ENCODE peak calls at places on chromosomes 4 and X, in seven cellular contexts. One of them, this sample, is unnamed.
A peak's percentile ranks its signal among the peaks of the same experiment; 100 is the strongest.

GRCh38 chr4:148444296-148445070 is 2.3 kb upstream of the NR3C2 start:
- DNase-seq in HCT116: no peak
- DNase-seq in stomach: peak; percentile 42
- DNase-seq in HepG2: no peak
- DNase-seq in prostate gland: peak; percentile 6
- DNase-seq in spleen: peak; percentile 91
- DNase-seq in sigmoid colon: peak; percentile 71
- DNase-seq in this sample: peak; percentile 24

GRCh38 chr4:137213372-137214173 is 318.7 kb downstream of the PCDH18 start:
- DNase-seq in HCT116: no peak
- DNase-seq in stomach: no peak
- DNase-seq in HepG2: no peak
- DNase-seq in prostate gland: no peak
- DNase-seq in spleen: no peak
- DNase-seq in sigmoid colon: no peak
- DNase-seq in this sample: no peak

GRCh38 chr4:40170588-40170987 is 26.2 kb upstream of the RHOH start:
- DNase-seq in HCT116: no peak
- DNase-seq in stomach: no peak
- DNase-seq in HepG2: no peak
- DNase-seq in prostate gland: no peak
- DNase-seq in spleen: no peak
- DNase-seq in sigmoid colon: no peak
- DNase-seq in this sample: no peak

GRCh38 chr4:47383829-47384427 is 79.6 kb downstream of the COMMD8 start:
- DNase-seq in HCT116: peak; percentile 10
- DNase-seq in stomach: no peak
- DNase-seq in HepG2: peak; percentile 7
- DNase-seq in prostate gland: no peak
- DNase-seq in spleen: no peak
- DNase-seq in sigmoid colon: no peak
- DNase-seq in this sample: no peak

GRCh38 chrX:15055146-15055930 is 182.1 kb downstream of the MOSPD2 start:
- DNase-seq in HCT116: no peak
- DNase-seq in stomach: no peak
- DNase-seq in HepG2: no peak
- DNase-seq in prostate gland: no peak
- DNase-seq in spleen: no peak
- DNase-seq in sigmoid colon: no peak
- DNase-seq in this sample: no peak

GRCh38 chr4:6343950-6344408 is 74.3 kb downstream of the WFS1 start:
- DNase-seq in HCT116: peak; percentile 79
- DNase-seq in stomach: peak; percentile 65
- DNase-seq in HepG2: peak; percentile 54
- DNase-seq in prostate gland: no peak
- DNase-seq in spleen: peak; percentile 59
- DNase-seq in sigmoid colon: no peak
- DNase-seq in this sample: no peak

GRCh38 chrX:38871129-38872029 is 70.1 kb downstream of the MID1IP1 start:
- DNase-seq in HCT116: no peak
- DNase-seq in stomach: no peak
- DNase-seq in HepG2: no peak
- DNase-seq in prostate gland: no peak
- DNase-seq in spleen: no peak
- DNase-seq in sigmoid colon: no peak
- DNase-seq in this sample: no peak

GRCh38 chr4:96305030-96305429 is 465.1 kb downstream of the PDHA2 start:
- DNase-seq in HCT116: no peak
- DNase-seq in stomach: no peak
- DNase-seq in HepG2: no peak
- DNase-seq in prostate gland: no peak
- DNase-seq in spleen: no peak
- DNase-seq in sigmoid colon: no peak
- DNase-seq in this sample: no peak

GRCh38 chrX:43718081-43718480 is 62.0 kb downstream of the MAOA start:
- DNase-seq in HCT116: no peak
- DNase-seq in stomach: no peak
- DNase-seq in HepG2: no peak
- DNase-seq in prostate gland: no peak
- DNase-seq in spleen: no peak
- DNase-seq in sigmoid colon: no peak
- DNase-seq in this sample: no peak

GRCh38 chrX:129772796-129773431 is 6.8 kb upstream of the SASH3 start:
- DNase-seq in HCT116: no peak
- DNase-seq in stomach: peak; percentile 49
- DNase-seq in HepG2: no peak
- DNase-seq in prostate gland: no peak
- DNase-seq in spleen: peak; percentile 96
- DNase-seq in sigmoid colon: peak; percentile 78
- DNase-seq in this sample: no peak

GRCh38 chr4:164177186-164177585 is 576.7 kb upstream of the SMIM31 start:
- DNase-seq in HCT116: no peak
- DNase-seq in stomach: no peak
- DNase-seq in HepG2: no peak
- DNase-seq in prostate gland: no peak
- DNase-seq in spleen: no peak
- DNase-seq in sigmoid colon: no peak
- DNase-seq in this sample: no peak

GRCh38 chr4:53688186-53688790 is 97.0 kb upstream of the LNX1 start:
- DNase-seq in HCT116: no peak
- DNase-seq in stomach: no peak
- DNase-seq in HepG2: no peak
- DNase-seq in prostate gland: no peak
- DNase-seq in spleen: no peak
- DNase-seq in sigmoid colon: no peak
- DNase-seq in this sample: no peak

GRCh38 chr4:24328300-24328699 is 256.1 kb downstream of the DHX15 start:
- DNase-seq in HCT116: no peak
- DNase-seq in stomach: no peak
- DNase-seq in HepG2: no peak
- DNase-seq in prostate gland: no peak
- DNase-seq in spleen: no peak
- DNase-seq in sigmoid colon: no peak
- DNase-seq in this sample: no peak

GRCh38 chrX:130393451-130394074 is 8.1 kb upstream of the GPR119 start:
- DNase-seq in HCT116: peak; percentile 18
- DNase-seq in stomach: peak; percentile 56
- DNase-seq in HepG2: peak; percentile 12
- DNase-seq in prostate gland: peak; percentile 13
- DNase-seq in spleen: no peak
- DNase-seq in sigmoid colon: no peak
- DNase-seq in this sample: peak; percentile 52

GRCh38 chr4:183797041-183797444 is 108.1 kb upstream of the STOX2 start:
- DNase-seq in HCT116: no peak
- DNase-seq in stomach: peak; percentile 34
- DNase-seq in HepG2: no peak
- DNase-seq in prostate gland: peak; percentile 43
- DNase-seq in spleen: peak; percentile 79
- DNase-seq in sigmoid colon: no peak
- DNase-seq in this sample: no peak

GRCh38 chrX:108437789-108438623 is at the start of gene COL4A6:
- DNase-seq in HCT116: no peak
- DNase-seq in stomach: no peak
- DNase-seq in HepG2: peak; percentile 23
- DNase-seq in prostate gland: peak; percentile 42
- DNase-seq in spleen: no peak
- DNase-seq in sigmoid colon: no peak
- DNase-seq in this sample: no peak

GRCh38 chr4:130361616-130362015 is 1265.7 kb downstream of the C4orf33 start:
- DNase-seq in HCT116: no peak
- DNase-seq in stomach: no peak
- DNase-seq in HepG2: no peak
- DNase-seq in prostate gland: no peak
- DNase-seq in spleen: no peak
- DNase-seq in sigmoid colon: no peak
- DNase-seq in this sample: no peak

GRCh38 chr4:130359537-130359936 is 1263.6 kb downstream of the C4orf33 start:
- DNase-seq in HCT116: peak; percentile 6
- DNase-seq in stomach: no peak
- DNase-seq in HepG2: peak; percentile 1
- DNase-seq in prostate gland: no peak
- DNase-seq in spleen: no peak
- DNase-seq in sigmoid colon: no peak
- DNase-seq in this sample: no peak

GRCh38 chr4:130356873-130357272 is 1260.9 kb downstream of the C4orf33 start:
- DNase-seq in HCT116: no peak
- DNase-seq in stomach: no peak
- DNase-seq in HepG2: no peak
- DNase-seq in prostate gland: no peak
- DNase-seq in spleen: no peak
- DNase-seq in sigmoid colon: no peak
- DNase-seq in this sample: no peak
- TF ChIP-seq POLR2AphosphoS5 in HCT116: no peak
- TF ChIP-seq POLR2AphosphoS5 in stomach: no peak
- TF ChIP-seq POLR2AphosphoS5 in HepG2: no peak
- TF ChIP-seq POLR2AphosphoS5 in prostate gland: no peak
- TF ChIP-seq POLR2AphosphoS5 in spleen: no peak
- TF ChIP-seq POLR2AphosphoS5 in sigmoid colon: no peak
- TF ChIP-seq POLR2AphosphoS5 in this sample: no peak

GRCh38 chrX:19789782-19790181 is 97.6 kb downstream of the SH3KBP1 start:
- DNase-seq in HCT116: no peak
- DNase-seq in stomach: no peak
- DNase-seq in HepG2: no peak
- DNase-seq in prostate gland: no peak
- DNase-seq in spleen: no peak
- DNase-seq in sigmoid colon: no peak
- DNase-seq in this sample: no peak
- H3K4me1 ChIP-seq in HCT116: no peaks in the 10 kb centered on the region
- H3K4me1 ChIP-seq in stomach: no peaks in the 10 kb centered on the region
- H3K4me1 ChIP-seq in HepG2: no peaks in the 10 kb centered on the region
- H3K4me1 ChIP-seq in prostate gland: no peaks in the 10 kb centered on the region
- H3K4me1 ChIP-seq in spleen: peaks cover 10% of the 10 kb centered on the region
- H3K4me1 ChIP-seq in sigmoid colon: no peaks in the 10 kb centered on the region
- H3K4me1 ChIP-seq in this sample: no peaks in the 10 kb centered on the region

GRCh38 chr4:141220271-141220654 is 432 bp upstream of the ZNF330 start:
- DNase-seq in HCT116: no peak
- DNase-seq in stomach: no peak
- DNase-seq in HepG2: no peak
- DNase-seq in prostate gland: no peak
- DNase-seq in spleen: no peak
- DNase-seq in sigmoid colon: no peak
- DNase-seq in this sample: no peak

GRCh38 chr4:141223418-141223817 is 2.7 kb downstream of the ZNF330 start:
- DNase-seq in HCT116: no peak
- DNase-seq in stomach: no peak
- DNase-seq in HepG2: no peak
- DNase-seq in prostate gland: no peak
- DNase-seq in spleen: no peak
- DNase-seq in sigmoid colon: no peak
- DNase-seq in this sample: no peak

GRCh38 chr4:141215972-141216761 is 4.5 kb upstream of the ZNF330 start:
- DNase-seq in HCT116: no peak
- DNase-seq in stomach: no peak
- DNase-seq in HepG2: no peak
- DNase-seq in prostate gland: no peak
- DNase-seq in spleen: no peak
- DNase-seq in sigmoid colon: no peak
- DNase-seq in this sample: no peak

GRCh38 chr4:141215030-141215429 is 5.7 kb upstream of the ZNF330 start:
- DNase-seq in HCT116: no peak
- DNase-seq in stomach: no peak
- DNase-seq in HepG2: no peak
- DNase-seq in prostate gland: no peak
- DNase-seq in spleen: no peak
- DNase-seq in sigmoid colon: no peak
- DNase-seq in this sample: no peak

DNA sequence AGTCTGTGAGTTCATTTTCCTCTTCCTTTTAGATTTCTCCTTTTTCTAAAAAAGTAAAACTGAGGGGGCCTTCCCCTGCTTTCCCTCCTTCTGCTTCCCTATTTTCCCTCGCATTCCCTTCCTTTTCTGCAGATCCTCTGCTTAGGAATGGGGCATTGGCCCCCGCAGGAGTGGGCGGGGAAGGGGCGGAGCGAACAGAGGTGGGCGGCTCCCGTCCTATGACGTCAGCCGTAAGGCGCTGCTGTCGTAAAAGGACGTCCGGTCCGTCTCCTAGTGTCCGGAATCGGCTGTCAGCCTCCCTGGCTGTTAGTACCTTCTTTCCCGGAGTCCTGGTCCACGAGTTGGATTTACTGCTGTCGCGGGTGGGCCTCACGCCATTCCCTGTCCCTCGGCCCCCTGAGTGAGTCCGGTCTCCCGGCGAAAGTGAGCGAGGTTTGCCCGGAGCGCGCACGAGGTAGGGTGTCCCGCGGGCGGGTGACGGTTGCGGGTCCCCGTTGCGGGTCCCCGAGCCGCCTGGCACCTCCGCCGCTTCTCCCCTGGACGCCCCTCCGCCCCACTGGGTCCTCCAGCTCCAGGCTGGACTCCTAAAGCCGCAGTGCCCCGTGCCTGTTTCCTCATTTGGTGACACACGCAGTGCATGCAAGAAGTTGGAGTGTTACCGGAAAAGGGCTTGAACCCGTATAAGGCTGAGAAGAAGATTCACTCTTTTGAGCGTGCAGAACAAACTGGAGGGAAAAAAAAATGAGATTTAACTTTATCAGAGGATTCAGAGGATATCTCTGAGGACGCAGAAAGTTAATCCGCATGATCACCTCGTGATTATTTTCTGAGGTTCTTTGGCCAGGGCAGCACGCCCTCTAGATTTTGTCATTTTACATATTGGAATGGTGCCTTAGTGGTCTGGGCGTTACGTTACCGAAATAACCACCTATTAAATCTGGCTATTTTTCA is at the start of gene ZNF330:
- DNase-seq in HCT116: peak; percentile 75
- DNase-seq in stomach: peak; percentile 92
- DNase-seq in HepG2: peak; percentile 68
- DNase-seq in prostate gland: peak; percentile 87
- DNase-seq in spleen: peak; percentile 96
- DNase-seq in sigmoid colon: peak; percentile 95
- DNase-seq in this sample: peak; percentile 84
- TF ChIP-seq CTCF in HCT116: peak; percentile 22
- TF ChIP-seq CTCF in stomach: no peak
- TF ChIP-seq CTCF in HepG2: peak; percentile 46
- TF ChIP-seq CTCF in prostate gland: peak; percentile 19
- TF ChIP-seq CTCF in spleen: no peak
- TF ChIP-seq CTCF in sigmoid colon: no peak
- TF ChIP-seq CTCF in this sample: no peak

GRCh38 chr4:41468122-41468521 is 69.8 kb upstream of the LIMCH1 start:
- DNase-seq in HCT116: no peak
- DNase-seq in stomach: no peak
- DNase-seq in HepG2: no peak
- DNase-seq in prostate gland: no peak
- DNase-seq in spleen: no peak
- DNase-seq in sigmoid colon: no peak
- DNase-seq in this sample: no peak

GRCh38 chr4:41471672-41472071 is 66.3 kb upstream of the LIMCH1 start:
- DNase-seq in HCT116: no peak
- DNase-seq in stomach: no peak
- DNase-seq in HepG2: no peak
- DNase-seq in prostate gland: peak; percentile 43
- DNase-seq in spleen: no peak
- DNase-seq in sigmoid colon: no peak
- DNase-seq in this sample: no peak

GRCh38 chr4:41472098-41472497 is 65.9 kb upstream of the LIMCH1 start:
- DNase-seq in HCT116: no peak
- DNase-seq in stomach: no peak
- DNase-seq in HepG2: no peak
- DNase-seq in prostate gland: no peak
- DNase-seq in spleen: no peak
- DNase-seq in sigmoid colon: no peak
- DNase-seq in this sample: no peak

GRCh38 chr4:41466249-41466648 is 71.7 kb upstream of the LIMCH1 start:
- DNase-seq in HCT116: no peak
- DNase-seq in stomach: no peak
- DNase-seq in HepG2: no peak
- DNase-seq in prostate gland: no peak
- DNase-seq in spleen: no peak
- DNase-seq in sigmoid colon: no peak
- DNase-seq in this sample: no peak

GRCh38 chr4:41471126-41471665 is 66.8 kb upstream of the LIMCH1 start:
- DNase-seq in HCT116: no peak
- DNase-seq in stomach: no peak
- DNase-seq in HepG2: no peak
- DNase-seq in prostate gland: no peak
- DNase-seq in spleen: no peak
- DNase-seq in sigmoid colon: no peak
- DNase-seq in this sample: no peak
- TF ChIP-seq POLR2AphosphoS5 in HCT116: no peak
- TF ChIP-seq POLR2AphosphoS5 in stomach: no peak
- TF ChIP-seq POLR2AphosphoS5 in HepG2: no peak
- TF ChIP-seq POLR2AphosphoS5 in prostate gland: no peak
- TF ChIP-seq POLR2AphosphoS5 in spleen: no peak
- TF ChIP-seq POLR2AphosphoS5 in sigmoid colon: no peak
- TF ChIP-seq POLR2AphosphoS5 in this sample: no peak